ENCODE peak calls at places on chromosomes 7 and 10, in four cellular contexts. H is cardiac fibroblast, K is endothelial cell, X is A172. J is an unnamed sample.

GRCh38 chr10:48453451-48454301 is 147.2 kb downstream of the MAPK8 start:
- DNase-seq in K (no peak), H (no peak), X (no peak), J (no peak)

GRCh38 chr10:110684800-110685446 is 40.8 kb downstream of the RBM20 start:
- DNase-seq in H (peak; percentile 51), X (peak; percentile 23), K (no peak), J (no peak)

GRCh38 chr7:47625861-47626444 is 44.0 kb upstream of the TNS3 start:
- DNase-seq in K (no peak), H (no peak), X (no peak), J (no peak)

GRCh38 chr10:110399163-110400094 is 94.7 kb upstream of the SMNDC1 start:
- DNase-seq in X (peak; percentile 99), K (no peak), H (peak; percentile 98), J (peak; percentile 48)

GRCh38 chr7:122442929-122443328 is 138.4 kb upstream of the FEZF1 start:
- DNase-seq in X (no peak), K (no peak), H (no peak), J (no peak)

GRCh38 chr7:8149222-8149621 is 112.7 kb downstream of the ICA1 start:
- DNase-seq in H (no peak), K (no peak), X (no peak), J (no peak)

GRCh38 chr7:66140924-66141323 is 26.3 kb downstream of the CRCP start:
- DNase-seq in X (peak; percentile 78), H (peak; percentile 90), K (peak; percentile 26), J (peak; percentile 86)

GRCh38 chr7:27156508-27156898 is at the start of gene HOXA7:
- DNase-seq in K (no peak), H (no peak), X (no peak), J (peak; percentile 46)

GRCh38 chr7:122543891-122544290 is 155.0 kb downstream of the RNF133 start:
- DNase-seq in K (no peak), X (no peak), H (no peak), J (no peak)

GRCh38 chr7:5437987-5438386 is 14.4 kb upstream of the TNRC18 start:
- DNase-seq in K (no peak), H (no peak), X (no peak), J (no peak)

GRCh38 chr7:5248201-5248885 is 34.4 kb upstream of the SLC29A4 start:
- DNase-seq in K (no peak), X (no peak), H (peak; percentile 78), J (peak; percentile 83)

GRCh38 chr10:34996843-34997242 is 93.3 kb downstream of the CUL2 start:
- DNase-seq in H (peak; percentile 25), K (no peak), X (peak; percentile 39), J (peak; percentile 42)

GRCh38 chr7:108094933-108095710 is 35.0 kb downstream of the LAMB4 start:
- DNase-seq in H (peak; percentile 95), K (no peak), X (peak; percentile 90), J (no peak)

GRCh38 chr10:11631890-11632587 is 20.6 kb upstream of the USP6NL start:
- DNase-seq in H (no peak), K (no peak), X (peak; percentile 17), J (no peak)

GRCh38 chr7:148277042-148277660 is 313.4 kb upstream of the C7orf33 start:
- DNase-seq in X (no peak), K (no peak), H (no peak), J (peak; percentile 69)

GRCh38 chr10:132397036-132397541 is at the start of gene PWWP2B:
- DNase-seq in K (peak; percentile 50), H (peak; percentile 43), X (no peak), J (no peak)

GRCh38 chr7:102728-103127 is 89.6 kb upstream of the FAM20C start:
- DNase-seq in K (no peak), H (no peak), X (no peak), J (no peak)

GRCh38 chr7:46352335-46352954 is 431.4 kb upstream of the IGFBP3 start:
- DNase-seq in K (peak; percentile 65), H (peak; percentile 76), X (peak; percentile 74), J (peak; percentile 59)

GRCh38 chr10:22700489-22700888 is 13.9 kb downstream of the PIP4K2A start:
- DNase-seq in H (no peak), X (no peak), K (no peak), J (no peak)

GRCh38 chr10:84026821-84027257 is 112.5 kb upstream of the GHITM start:
- DNase-seq in K (peak; percentile 55), H (peak; percentile 39), X (peak; percentile 9), J (no peak)

GRCh38 chr7:49483142-49483541 is 290.3 kb upstream of the VWC2 start:
- DNase-seq in X (no peak), H (no peak), K (no peak), J (peak; percentile 40)

GRCh38 chr7:18505870-18506460 is 10.4 kb downstream of the HDAC9 start:
- DNase-seq in X (peak; percentile 69), K (no peak), H (peak; percentile 29), J (no peak)

GRCh38 chr7:44348851-44349781 is 23.7 kb upstream of the CAMK2B start:
- DNase-seq in H (peak; percentile 9), K (no peak), X (no peak), J (no peak)

GRCh38 chr10:25112016-25112415 is 62.8 kb upstream of the GPR158 start:
- DNase-seq in X (no peak), K (no peak), H (no peak), J (no peak)

GRCh38 chr7:50404392-50404791 is 45.8 kb downstream of the FIGNL1 start:
- DNase-seq in H (no peak), K (no peak), X (no peak), J (no peak)

GRCh38 chr7:11231190-11231589 is 257.5 kb downstream of the PHF14 start:
- DNase-seq in H (no peak), K (no peak), X (no peak), J (no peak)

GRCh38 chr10:5775705-5776104 is 37.5 kb downstream of the GDI2 start:
- DNase-seq in H (no peak), K (no peak), X (no peak), J (no peak)

GRCh38 chr7:139825666-139826290 is 3.3 kb upstream of the TBXAS1 start:
- DNase-seq in K (no peak), H (peak; percentile 36), X (peak; percentile 47), J (no peak)

GRCh38 chr7:136947347-136947746 is 78.9 kb downstream of the CHRM2 start:
- DNase-seq in X (peak; percentile 10), K (no peak), H (no peak), J (no peak)

GRCh38 chr7:26860361-26860760 is 4.0 kb downstream of the SKAP2 start:
- DNase-seq in H (no peak), X (peak; percentile 59), K (no peak), J (no peak)

GRCh38 chr10:123142701-123143161 is 5.2 kb upstream of the HMX2 start:
- DNase-seq in K (no peak), H (no peak), X (no peak), J (no peak)

GRCh38 chr10:99358101-99358500 is 28.9 kb downstream of the CNNM1 start:
- DNase-seq in X (no peak), K (no peak), H (no peak), J (no peak)

GRCh38 chr7:17844514-17845196 is 95.6 kb downstream of the SNX13 start:
- DNase-seq in H (no peak), X (no peak), K (no peak), J (no peak)

GRCh38 chr7:42222119-42222518 is 14.9 kb downstream of the GLI3 start:
- DNase-seq in H (no peak), K (no peak), X (no peak), J (no peak)